ENCODE peak calls at places on chromosomes 12 and 14, in six cellular contexts. K is thoracic aorta, Y is transverse colon, F is endothelial cell of umbilical vein, T is endodermal cell, Z is tibial artery. R is an unnamed sample.

GRCh38 chr14:99257122-99257672 is 14.8 kb downstream of the BCL11B start:
- DNase-seq in Y (no peak), T (no peak), F (no peak), Z (no peak), K (no peak), R (no peak)

GRCh38 chr12:39277416-39277815 is 165.5 kb downstream of the KIF21A start:
- DNase-seq in Z (no peak), K (no peak), Y (no peak), F (no peak), T (no peak), R (peak; percentile 14)

GRCh38 chr12:46787496-46788055 is 38.2 kb downstream of the SLC38A4 start:
- DNase-seq in Z (no peak), Y (no peak), F (peak; percentile 2), K (no peak), T (no peak), R (no peak)

GRCh38 chr14:80465541-80466220 is 254.4 kb upstream of the DIO2 start:
- DNase-seq in Z (no peak), Y (no peak), T (no peak), F (no peak), K (no peak), R (no peak)

GRCh38 chr12:29131539-29131938 is 17.5 kb upstream of the FAR2 start:
- DNase-seq in K (no peak), T (no peak), Y (no peak), F (peak; percentile 27), Z (no peak), R (peak; percentile 5)

GRCh38 chr14:97376310-97376709 is 579.1 kb downstream of the VRK1 start:
- DNase-seq in F (no peak), T (peak; percentile 2), K (no peak), Y (no peak), Z (no peak), R (no peak)

GRCh38 chr14:103058209-103059055 is 1.1 kb upstream of the CDC42BPB start:
- DNase-seq in Z (peak; percentile 69), K (no peak), Y (no peak), T (no peak), F (no peak), R (no peak)

GRCh38 chr14:75232597-75232996 is 46.0 kb upstream of the FOS start:
- DNase-seq in T (no peak), Z (no peak), F (no peak), Y (no peak), K (no peak), R (no peak)

GRCh38 chr12:62917939-62918338 is 17.0 kb downstream of the PPM1H start:
- DNase-seq in K (no peak), T (no peak), Z (no peak), F (no peak), Y (no peak), R (no peak)

GRCh38 chr14:23115492-23115850 is 3.6 kb downstream of the CEBPE start:
- DNase-seq in Y (no peak), Z (peak; percentile 23), T (peak; percentile 44), K (no peak), F (no peak), R (no peak)

GRCh38 chr14:68924392-68925158 is 54.5 kb downstream of the ACTN1 start:
- DNase-seq in T (no peak), F (no peak), K (peak; percentile 32), Y (no peak), Z (no peak), R (no peak)

GRCh38 chr12:42862055-42862454 is 272.5 kb upstream of the PRICKLE1 start:
- DNase-seq in T (no peak), K (no peak), Z (no peak), Y (no peak), F (peak; percentile 7), R (no peak)

GRCh38 chr12:111766608-111767361 is at the start of gene ALDH2:
- DNase-seq in T (peak; percentile 98), Y (peak; percentile 84), K (no peak), F (peak; percentile 77), Z (peak; percentile 91), R (no peak)

GRCh38 chr12:131001493-131001892 is 47.8 kb downstream of the ADGRD1 start:
- DNase-seq in F (no peak), Z (no peak), K (no peak), T (no peak), Y (no peak), R (no peak)

GRCh38 chr14:86462193-86462592 is 932.2 kb downstream of the FLRT2 start:
- DNase-seq in T (peak; percentile 63), Z (no peak), Y (no peak), K (no peak), F (no peak), R (peak; percentile 7)

GRCh38 chr14:20657216-20658211 is 16.0 kb upstream of the OR6S1 start:
- DNase-seq in Z (no peak), K (no peak), T (peak; percentile 96), Y (no peak), F (no peak), R (peak; percentile 76)
- TF ChIP-seq CTCF in Z (no peak), K (no peak), T (peak; percentile 82), Y (no peak), F (no peak), R (peak; percentile 55)

GRCh38 chr14:76904100-76904739 is 78.0 kb downstream of the LRRC74A start:
- DNase-seq in K (no peak), Z (peak; percentile 91), F (no peak), T (no peak), Y (peak; percentile 32), R (peak; percentile 50)
- H3K4me3 ChIP-seq in K (no peak overlapping the region), Z (no peak overlapping the region), F (no peak overlapping the region), T (no peak overlapping the region), Y (no peak overlapping the region), R (no peak overlapping the region)

DNA sequence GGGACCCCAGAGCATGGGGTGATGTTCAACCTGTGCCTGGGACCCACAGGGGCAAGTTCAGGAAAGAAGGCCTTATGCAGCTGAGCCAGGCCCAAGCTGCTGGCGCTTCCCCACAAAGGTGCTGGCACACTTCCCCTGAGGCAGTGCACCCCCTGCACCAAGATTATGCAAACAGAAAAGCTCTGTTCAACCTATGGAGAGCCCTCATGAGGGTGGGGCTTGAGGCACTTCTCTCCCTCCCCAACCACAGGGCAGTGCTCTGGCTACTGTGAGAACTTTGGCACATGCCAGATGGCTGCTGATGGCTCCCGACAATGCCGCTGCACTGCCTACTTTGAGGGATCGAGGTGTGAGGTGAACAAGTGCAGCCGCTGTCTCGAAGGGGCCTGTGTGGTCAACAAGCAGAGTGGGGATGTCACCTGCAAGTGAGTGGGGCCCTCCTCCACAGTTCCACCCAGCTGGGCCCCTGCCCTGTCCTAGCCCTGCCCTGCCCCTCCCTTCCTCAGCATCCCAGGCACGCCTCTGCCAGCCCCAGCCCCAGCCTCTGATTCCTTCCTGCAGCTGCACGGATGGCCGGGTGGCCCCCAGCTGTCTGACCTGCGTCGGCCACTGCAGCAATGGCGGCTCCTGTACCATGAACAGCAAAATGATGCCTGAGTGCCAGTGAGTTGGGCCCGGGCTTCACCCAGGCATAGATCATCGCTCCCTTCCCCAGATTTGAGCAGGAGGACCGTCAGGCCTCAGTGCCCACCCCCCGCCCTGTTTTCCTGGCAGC is 5.5 kb upstream of the NXPH4 start:
- DNase-seq in Y (no peak), K (no peak), Z (no peak), T (no peak), F (no peak), R (no peak)
- H3K36me3 ChIP-seq in Y (no peaks in the 10 kb centered on the region), K (peaks cover 56% of the 10 kb centered on the region), Z (peaks cover 62% of the 10 kb centered on the region), T (peaks cover 10% of the 10 kb centered on the region), F (no peaks in the 10 kb centered on the region), R (peaks cover 16% of the 10 kb centered on the region)

GRCh38 chr14:32244404-32244803 is 41.3 kb upstream of the RNU6-8 start:
- DNase-seq in Y (no peak), F (no peak), K (no peak), T (no peak), Z (no peak), R (no peak)
- TF ChIP-seq CTCF in Y (no peak), F (no peak), K (no peak), T (peak; percentile 66), Z (no peak), R (no peak)

R was measured in bronchial epithelial cell.